ENCODE peak calls at places on chromosomes 5 and 9, in seven cellular contexts. Z, K, H, C, F, I and A are unnamed samples. For H3K36me3, the result is how much of the 10 kb centered on the place peaks cover.

GRCh38 chr5:175707751-175708375 is 50.0 kb downstream of the HRH2 start:
- DNase-seq in Z (no peak), K (no peak), H (no peak), C (peak), F (peak), I (no peak), A (peak)

GRCh38 chr5:112604741-112605390 is 132.8 kb upstream of the APC start:
- DNase-seq in Z (no peak), K (no peak), H (peak), C (no peak), F (no peak), I (no peak), A (no peak)

GRCh38 chr9:89377411-89377810 is 59.1 kb downstream of the SECISBP2 start:
- DNase-seq in Z (no peak), K (no peak), H (no peak), C (no peak), F (no peak), I (no peak), A (no peak)

GRCh38 chr5:61817472-61818326 is 485.6 kb downstream of the ZSWIM6 start:
- DNase-seq in Z (no peak), K (peak), H (peak), C (no peak), F (no peak), I (no peak), A (no peak)

GRCh38 chr5:80308526-80308925 is 11.3 kb upstream of the SPZ1 start:
- DNase-seq in Z (no peak), K (no peak), H (no peak), C (no peak), F (no peak), I (no peak), A (no peak)

GRCh38 chr5:39209924-39210323 is 9.4 kb downstream of the FYB1 start:
- DNase-seq in Z (no peak), K (no peak), H (no peak), C (no peak), F (no peak), I (peak), A (no peak)

GRCh38 chr5:95471447-95471846 is 80.3 kb downstream of the FAM81B start:
- DNase-seq in Z (no peak), K (no peak), H (no peak), C (no peak), F (no peak), I (peak), A (no peak)

GRCh38 chr9:26033346-26033745 is 355.1 kb upstream of the TUSC1 start:
- DNase-seq in Z (no peak), K (no peak), H (peak), C (no peak), F (no peak), I (no peak), A (no peak)

GRCh38 chr5:39072915-39073758 is 1.1 kb downstream of the RICTOR start:
- DNase-seq in Z (no peak), K (peak), H (peak), C (no peak), F (no peak), I (peak), A (no peak)

GRCh38 chr9:86322973-86323644 is 31.1 kb downstream of the TUT7 start:
- DNase-seq in Z (no peak), K (no peak), H (peak), C (no peak), F (no peak), I (no peak), A (no peak)

GRCh38 chr5:113354056-113354455 is 80.7 kb downstream of the TSSK1B start:
- DNase-seq in Z (no peak), K (no peak), H (no peak), C (no peak), F (no peak), I (no peak), A (no peak)

GRCh38 chr9:124869986-124870560 is 8.1 kb downstream of the ARPC5L start:
- DNase-seq in Z (no peak), K (no peak), H (peak), C (no peak), F (no peak), I (no peak), A (no peak)

GRCh38 chr5:63959177-63959982 is 2.9 kb downstream of the HTR1A start:
- DNase-seq in Z (no peak), K (no peak), H (peak), C (no peak), F (no peak), I (peak), A (no peak)

GRCh38 chr9:68610016-68610415 is 69.3 kb upstream of the TMEM252 start:
- DNase-seq in Z (no peak), K (no peak), H (no peak), C (no peak), F (no peak), I (no peak), A (no peak)

GRCh38 chr9:131149678-131150033 is 24.3 kb downstream of the NUP214 start:
- DNase-seq in Z (no peak), K (no peak), H (no peak), C (no peak), F (no peak), I (no peak), A (no peak)

GRCh38 chr9:131148966-131149677 is 23.7 kb downstream of the NUP214 start:
- DNase-seq in Z (no peak), K (no peak), H (no peak), C (no peak), F (no peak), I (peak), A (no peak)

DNA sequence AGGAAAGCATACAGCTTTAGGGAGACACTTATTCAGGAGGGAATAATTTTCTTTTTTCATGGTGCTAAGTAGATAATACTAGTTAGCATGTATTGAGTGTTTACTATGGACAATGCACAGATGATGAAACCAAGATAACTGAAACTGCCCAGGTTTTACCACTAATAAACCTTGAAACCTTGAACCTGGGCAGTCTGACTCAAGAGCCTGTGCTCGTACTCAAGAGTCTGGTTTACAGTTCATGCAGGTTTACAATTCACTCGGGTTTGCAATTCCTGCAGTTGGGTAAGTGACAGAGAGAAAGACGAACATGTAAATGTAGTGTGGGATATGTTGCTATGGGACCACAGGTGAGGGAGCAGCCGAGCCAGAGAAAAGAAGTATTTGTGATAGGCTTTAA is 28.2 kb downstream of the NUP214 start:
- DNase-seq in Z (no peak), K (no peak), H (no peak), C (no peak), F (no peak), I (no peak), A (no peak)
- H3K36me3 ChIP-seq in Z (half or more), K (half or more), H (half or more), C (under half), F (half or more), I (under half), A (half or more)

GRCh38 chr9:127778280-127779135 is at the start of gene SH2D3C:
- DNase-seq in Z (no peak), K (peak), H (peak), C (no peak), F (no peak), I (peak), A (no peak)

GRCh38 chr9:127777368-127777960 is 1.0 kb downstream of the SH2D3C start:
- DNase-seq in Z (no peak), K (no peak), H (no peak), C (no peak), F (no peak), I (no peak), A (no peak)

GRCh38 chr9:127776919-127777280 is 1.6 kb downstream of the SH2D3C start:
- DNase-seq in Z (no peak), K (no peak), H (no peak), C (no peak), F (no peak), I (no peak), A (no peak)

GRCh38 chr9:127773981-127774380 is 4.5 kb downstream of the SH2D3C start:
- DNase-seq in Z (no peak), K (no peak), H (no peak), C (no peak), F (no peak), I (peak), A (no peak)

GRCh38 chr9:127776195-127776918 is 2.1 kb downstream of the SH2D3C start:
- DNase-seq in Z (no peak), K (no peak), H (no peak), C (no peak), F (no peak), I (no peak), A (no peak)
- H3K4me3 ChIP-seq in Z (no peak), K (peak), H (no peak), C (peak), F (no peak), I (peak), A (peak)

GRCh38 chr5:177399903-177400868 is at the start of gene PFN3:
- DNase-seq in Z (no peak), K (no peak), H (peak), C (no peak), F (no peak), I (no peak), A (no peak)

GRCh38 chr5:177404641-177405134 is 4.2 kb upstream of the PFN3 start:
- DNase-seq in Z (no peak), K (no peak), H (no peak), C (no peak), F (no peak), I (no peak), A (no peak)

GRCh38 chr5:177403194-177403825 is 2.8 kb upstream of the PFN3 start:
- DNase-seq in Z (no peak), K (no peak), H (no peak), C (no peak), F (no peak), I (no peak), A (peak)

GRCh38 chr5:177403826-177404640 is 3.6 kb upstream of the PFN3 start:
- DNase-seq in Z (no peak), K (peak), H (peak), C (peak), F (peak), I (peak), A (peak)

DNA sequence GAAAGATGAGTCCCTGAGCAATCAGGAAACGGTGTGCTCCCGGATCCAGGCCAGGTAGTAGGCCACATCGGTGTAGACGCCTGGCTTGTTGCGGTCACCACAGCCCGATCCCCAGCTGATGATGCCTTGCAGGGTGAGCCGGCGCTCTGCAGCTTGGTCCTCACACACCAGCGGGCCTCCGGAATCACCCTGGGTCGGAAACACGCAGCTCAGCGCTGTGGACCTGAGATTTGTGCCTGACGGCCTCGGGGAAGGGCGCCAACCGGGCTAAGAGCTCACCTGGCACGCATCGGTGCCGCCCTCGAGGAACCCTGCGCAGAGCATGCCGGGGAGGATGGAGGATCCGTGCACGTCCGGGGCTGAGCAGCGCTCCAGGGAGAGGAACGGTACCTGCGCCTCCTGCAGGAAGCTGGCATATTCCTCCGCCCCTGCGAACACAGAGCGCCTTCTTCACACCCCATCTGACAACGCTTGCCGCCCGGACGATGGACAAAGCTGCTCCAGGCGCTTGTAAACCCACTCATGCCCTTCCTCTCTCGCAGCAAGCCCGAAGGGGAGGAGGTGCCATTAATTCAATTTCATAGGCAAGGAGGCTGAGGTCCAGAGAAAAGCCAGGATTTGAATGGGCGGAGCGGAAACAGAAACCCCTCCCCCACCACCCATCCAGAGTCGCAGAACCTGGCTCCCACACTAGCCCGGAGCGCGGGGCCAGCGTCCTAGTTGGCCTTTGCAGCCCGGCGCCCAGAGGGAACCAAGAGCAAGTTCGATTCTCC is 2.0 kb upstream of the PFN3 start:
- DNase-seq in Z (no peak), K (peak), H (peak), C (peak), F (no peak), I (peak), A (peak)
- TF ChIP-seq CTCF in Z (no peak), K (peak), H (peak), C (no peak), F (no peak), I (peak), A (no peak)

GRCh38 chr5:181235689-181236366 is 7.9 kb downstream of the RACK1 start:
- DNase-seq in Z (no peak), K (no peak), H (no peak), C (no peak), F (no peak), I (no peak), A (no peak)
- H3K36me3 ChIP-seq in Z (half or more), K (half or more), H (half or more), C (under half), F (half or more), I (under half), A (under half)